ENCODE peak calls at places on chromosome 19, in four cellular contexts. One of them, this sample, is unnamed.

GRCh38 chr19:36573948-36574726 is 1.0 kb upstream of the ZNF529 start:
- DNase-seq in hippocampal formation: no peak
- DNase-seq in anterior cingulate cortex: no peak
- DNase-seq in GM19239: no peak
- DNase-seq in this sample: no peak

GRCh38 chr19:51000426-51000825 is 978 bp downstream of the KLK8 start:
- DNase-seq in anterior cingulate cortex: no peak
- DNase-seq in hippocampal formation: no peak
- DNase-seq in GM19239: no peak
- DNase-seq in this sample: no peak

GRCh38 chr19:14556662-14557188 is 15.1 kb downstream of the NDUFB7 start:
- DNase-seq in hippocampal formation: peak; percentile 74
- DNase-seq in GM19239: peak; percentile 96
- DNase-seq in anterior cingulate cortex: peak; percentile 75
- DNase-seq in this sample: peak; percentile 55

GRCh38 chr19:1992759-1993260 is 22.7 kb downstream of the BTBD2 start:
- DNase-seq in GM19239: no peak
- DNase-seq in hippocampal formation: no peak
- DNase-seq in anterior cingulate cortex: no peak
- DNase-seq in this sample: no peak

GRCh38 chr19:13859361-13859880 is 17.5 kb upstream of the NANOS3 start:
- DNase-seq in anterior cingulate cortex: no peak
- DNase-seq in GM19239: no peak
- DNase-seq in hippocampal formation: no peak
- DNase-seq in this sample: no peak

GRCh38 chr19:35693835-35694599 is 10.3 kb upstream of the ZBTB32 start:
- DNase-seq in hippocampal formation: peak; percentile 78
- DNase-seq in GM19239: peak; percentile 92
- DNase-seq in anterior cingulate cortex: peak; percentile 77
- DNase-seq in this sample: peak; percentile 78

GRCh38 chr19:7230826-7231225 is 63.4 kb downstream of the INSR start:
- DNase-seq in hippocampal formation: peak; percentile 44
- DNase-seq in GM19239: no peak
- DNase-seq in anterior cingulate cortex: peak; percentile 56
- DNase-seq in this sample: no peak

GRCh38 chr19:44608391-44608821 is 5.0 kb upstream of the IGSF23 start:
- DNase-seq in hippocampal formation: no peak
- DNase-seq in GM19239: no peak
- DNase-seq in anterior cingulate cortex: peak; percentile 33
- DNase-seq in this sample: no peak

GRCh38 chr19:48511800-48512503 is at the start of gene LMTK3:
- DNase-seq in hippocampal formation: peak; percentile 83
- DNase-seq in GM19239: no peak
- DNase-seq in anterior cingulate cortex: peak; percentile 95
- DNase-seq in this sample: peak; percentile 83

GRCh38 chr19:35017507-35017906 is 12.8 kb upstream of the SCN1B start:
- DNase-seq in anterior cingulate cortex: no peak
- DNase-seq in hippocampal formation: peak; percentile 19
- DNase-seq in GM19239: no peak
- DNase-seq in this sample: no peak

GRCh38 chr19:48481191-48481500 is 12.0 kb downstream of the CYTH2 start:
- DNase-seq in GM19239: no peak
- DNase-seq in hippocampal formation: no peak
- DNase-seq in anterior cingulate cortex: no peak
- DNase-seq in this sample: no peak

GRCh38 chr19:12800873-12801465 is 631 bp downstream of the PRDX2 start:
- DNase-seq in anterior cingulate cortex: no peak
- DNase-seq in GM19239: no peak
- DNase-seq in hippocampal formation: no peak
- DNase-seq in this sample: no peak

GRCh38 chr19:48837081-48837524 is 812 bp upstream of the HSD17B14 start:
- DNase-seq in hippocampal formation: peak; percentile 59
- DNase-seq in GM19239: peak; percentile 71
- DNase-seq in anterior cingulate cortex: peak; percentile 80
- DNase-seq in this sample: peak; percentile 88

GRCh38 chr19:40614595-40615411 is 13.6 kb downstream of the LTBP4 start:
- DNase-seq in hippocampal formation: no peak
- DNase-seq in anterior cingulate cortex: no peak
- DNase-seq in GM19239: no peak
- DNase-seq in this sample: no peak

GRCh38 chr19:56152644-56153043 is 11.6 kb downstream of the ZNF444 start:
- DNase-seq in GM19239: no peak
- DNase-seq in anterior cingulate cortex: no peak
- DNase-seq in hippocampal formation: no peak
- DNase-seq in this sample: no peak

GRCh38 chr19:51493776-51494175 is 7.8 kb downstream of the SIGLEC12 start:
- DNase-seq in GM19239: no peak
- DNase-seq in anterior cingulate cortex: peak; percentile 3
- DNase-seq in hippocampal formation: no peak
- DNase-seq in this sample: no peak

GRCh38 chr19:43639507-43640423 is at the start of gene CADM4:
- DNase-seq in GM19239: peak; percentile 50
- DNase-seq in anterior cingulate cortex: no peak
- DNase-seq in hippocampal formation: peak; percentile 40
- DNase-seq in this sample: peak; percentile 18

GRCh38 chr19:6738726-6739389 is 622 bp upstream of the TRIP10 start:
- DNase-seq in GM19239: no peak
- DNase-seq in hippocampal formation: no peak
- DNase-seq in anterior cingulate cortex: no peak
- DNase-seq in this sample: no peak

GRCh38 chr19:46491975-46492682 is 3.5 kb downstream of the PNMA8B start:
- DNase-seq in anterior cingulate cortex: no peak
- DNase-seq in hippocampal formation: no peak
- DNase-seq in GM19239: no peak
- DNase-seq in this sample: no peak

GRCh38 chr19:39752795-39753194 is 15.0 kb upstream of the CLC start:
- DNase-seq in anterior cingulate cortex: no peak
- DNase-seq in hippocampal formation: no peak
- DNase-seq in GM19239: no peak
- DNase-seq in this sample: no peak

GRCh38 chr19:18205180-18205915 is 1.5 kb upstream of the RAB3A start:
- DNase-seq in anterior cingulate cortex: peak; percentile 68
- DNase-seq in hippocampal formation: peak; percentile 51
- DNase-seq in GM19239: no peak
- DNase-seq in this sample: peak; percentile 79

GRCh38 chr19:45170146-45171106 is 7.6 kb downstream of the TRAPPC6A start:
- DNase-seq in anterior cingulate cortex: no peak
- DNase-seq in hippocampal formation: no peak
- DNase-seq in GM19239: no peak
- DNase-seq in this sample: no peak

GRCh38 chr19:2419754-2420153 is 7.6 kb downstream of the TIMM13 start:
- DNase-seq in anterior cingulate cortex: no peak
- DNase-seq in hippocampal formation: no peak
- DNase-seq in GM19239: no peak
- DNase-seq in this sample: no peak

GRCh38 chr19:18320865-18321728 is 1.8 kb downstream of the LSM4 start:
- DNase-seq in anterior cingulate cortex: no peak
- DNase-seq in hippocampal formation: no peak
- DNase-seq in GM19239: no peak
- DNase-seq in this sample: no peak

GRCh38 chr19:18737337-18737953 is 53.7 kb downstream of the COMP start:
- DNase-seq in anterior cingulate cortex: no peak
- DNase-seq in hippocampal formation: no peak
- DNase-seq in GM19239: no peak
- DNase-seq in this sample: no peak

GRCh38 chr19:41988947-41989346 is 5.1 kb downstream of the ATP1A3 start:
- DNase-seq in GM19239: no peak
- DNase-seq in anterior cingulate cortex: no peak
- DNase-seq in hippocampal formation: no peak
- DNase-seq in this sample: no peak

GRCh38 chr19:53381376-53381775 is 13.6 kb upstream of the ZNF765 start:
- DNase-seq in hippocampal formation: no peak
- DNase-seq in anterior cingulate cortex: no peak
- DNase-seq in GM19239: no peak
- DNase-seq in this sample: no peak

GRCh38 chr19:52871466-52871865 is 14.0 kb upstream of the ZNF468 start:
- DNase-seq in hippocampal formation: no peak
- DNase-seq in GM19239: no peak
- DNase-seq in anterior cingulate cortex: no peak
- DNase-seq in this sample: no peak

GRCh38 chr19:58538257-58539168 is 5.4 kb upstream of the TRIM28 start:
- DNase-seq in anterior cingulate cortex: no peak
- DNase-seq in hippocampal formation: no peak
- DNase-seq in GM19239: no peak
- DNase-seq in this sample: no peak

GRCh38 chr19:19528721-19529490 is at the start of gene YJEFN3:
- DNase-seq in hippocampal formation: peak; percentile 39
- DNase-seq in GM19239: no peak
- DNase-seq in anterior cingulate cortex: peak; percentile 90
- DNase-seq in this sample: no peak

GRCh38 chr19:12785431-12786011 is 5.8 kb upstream of the JUNB start:
- DNase-seq in hippocampal formation: peak; percentile 37
- DNase-seq in anterior cingulate cortex: peak; percentile 45
- DNase-seq in GM19239: no peak
- DNase-seq in this sample: no peak

GRCh38 chr19:8307400-8307964 is 676 bp downstream of the CD320 start:
- DNase-seq in GM19239: no peak
- DNase-seq in anterior cingulate cortex: no peak
- DNase-seq in hippocampal formation: no peak
- DNase-seq in this sample: no peak

GRCh38 chr19:42540071-42540553 is 11.8 kb upstream of the CEACAM1 start:
- DNase-seq in GM19239: no peak
- DNase-seq in hippocampal formation: no peak
- DNase-seq in anterior cingulate cortex: no peak
- DNase-seq in this sample: no peak

GRCh38 chr19:51294977-51295375 is 16.5 kb upstream of the IGLON5 start:
- DNase-seq in GM19239: no peak
- DNase-seq in anterior cingulate cortex: no peak
- DNase-seq in hippocampal formation: no peak
- DNase-seq in this sample: no peak

GRCh38 chr19:11197291-11198174 is at the start of gene KANK2:
- DNase-seq in hippocampal formation: peak; percentile 84
- DNase-seq in anterior cingulate cortex: peak; percentile 75
- DNase-seq in GM19239: peak; percentile 97
- DNase-seq in this sample: peak; percentile 79

GRCh38 chr19:29610574-29611271 is 4.6 kb downstream of the POP4 start:
- DNase-seq in GM19239: peak; percentile 82
- DNase-seq in anterior cingulate cortex: peak; percentile 86
- DNase-seq in hippocampal formation: peak; percentile 74
- DNase-seq in this sample: peak; percentile 84

GRCh38 chr19:56404705-56405056 is 549 bp downstream of the ZNF583 start:
- DNase-seq in anterior cingulate cortex: no peak
- DNase-seq in hippocampal formation: no peak
- DNase-seq in GM19239: no peak
- DNase-seq in this sample: no peak